ENCODE peak calls at places on chromosome 15, in four cellular contexts. P is HCT116, Y is SK-N-SH, W is GM12878. X is an unnamed sample.

GRCh38 chr15:82850242-82850591 is 40.8 kb downstream of the WHAMM start:
- DNase-seq in P (no peak), Y (peak), W (no peak), X (no peak)

GRCh38 chr15:41570764-41571163 is 11.8 kb downstream of the TYRO3 start:
- DNase-seq in P (no peak), Y (no peak), W (no peak), X (no peak)

GRCh38 chr15:63920504-63921178 is 86.9 kb upstream of the HERC1 start:
- DNase-seq in P (no peak), Y (no peak), W (no peak), X (no peak)

GRCh38 chr15:74409225-74409624 is 24.5 kb downstream of the SEMA7A start:
- DNase-seq in P (no peak), Y (no peak), W (no peak), X (no peak)

GRCh38 chr15:70492240-70493177 is 270.8 kb downstream of the UACA start:
- DNase-seq in P (no peak), Y (peak), W (no peak), X (no peak)

GRCh38 chr15:60328852-60329443 is 68.8 kb downstream of the ANXA2 start:
- DNase-seq in P (no peak), Y (peak), W (no peak), X (peak)

GRCh38 chr15:61629269-61629668 is 400.2 kb upstream of the RORA start:
- DNase-seq in P (no peak), Y (no peak), W (no peak), X (no peak)

GRCh38 chr15:60215225-60215963 is 182.4 kb downstream of the ANXA2 start:
- DNase-seq in P (no peak), Y (no peak), W (no peak), X (no peak)

GRCh38 chr15:70308011-70308761 is 210.5 kb upstream of the TLE3 start:
- DNase-seq in P (peak), Y (no peak), W (peak), X (no peak)

GRCh38 chr15:80984856-80985255 is 4.8 kb downstream of the MESD start:
- DNase-seq in P (no peak), Y (no peak), W (no peak), X (peak)

GRCh38 chr15:63909819-63910437 is 76.2 kb upstream of the HERC1 start:
- DNase-seq in P (no peak), Y (peak), W (no peak), X (no peak)

GRCh38 chr15:66134284-66134683 is 119.3 kb downstream of the MEGF11 start:
- DNase-seq in P (no peak), Y (no peak), W (no peak), X (no peak)
- TF ChIP-seq JUND in P (no peak), Y (no peak), W (no peak), X (no peak)

GRCh38 chr15:78850926-78851600 is 21.6 kb upstream of the MORF4L1 start:
- DNase-seq in P (no peak), Y (no peak), W (no peak), X (no peak)

GRCh38 chr15:78853500-78853899 is 19.2 kb upstream of the MORF4L1 start:
- DNase-seq in P (no peak), Y (no peak), W (no peak), X (no peak)

GRCh38 chr15:78859971-78860733 is 12.5 kb upstream of the MORF4L1 start:
- DNase-seq in P (peak), Y (peak), W (peak), X (peak)

GRCh38 chr15:78854973-78855372 is 17.7 kb upstream of the MORF4L1 start:
- DNase-seq in P (no peak), Y (no peak), W (no peak), X (no peak)

DNA sequence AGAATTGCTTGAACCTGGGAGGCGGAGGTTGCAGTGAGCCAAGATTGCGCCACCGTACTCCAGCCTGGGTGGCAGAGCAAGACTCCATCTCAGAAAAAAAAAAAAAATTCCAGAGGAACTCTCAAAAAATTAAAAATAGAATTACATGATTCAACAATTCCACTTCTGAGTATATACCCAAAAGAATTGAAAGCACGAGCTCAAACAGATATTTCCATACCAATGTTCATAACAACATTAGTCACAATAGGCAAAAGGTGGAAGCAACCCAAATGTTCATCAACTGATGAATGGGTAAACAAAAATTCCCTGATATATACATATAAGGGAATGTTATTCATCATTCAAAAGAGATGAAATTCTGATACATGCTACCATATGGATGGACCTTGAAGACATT is 16.9 kb upstream of the MORF4L1 start:
- DNase-seq in P (no peak), Y (no peak), W (no peak), X (no peak)
- TF ChIP-seq JUND in P (no peak), Y (no peak), W (no peak), X (no peak)

GRCh38 chr15:67004142-67004541 is 61.3 kb upstream of the SMAD3 start:
- DNase-seq in P (no peak), Y (no peak), W (peak), X (no peak)

GRCh38 chr15:67005294-67005996 is 60.0 kb upstream of the SMAD3 start:
- DNase-seq in P (no peak), Y (no peak), W (no peak), X (no peak)

GRCh38 chr15:67009576-67010569 is 55.5 kb upstream of the SMAD3 start:
- DNase-seq in P (no peak), Y (no peak), W (no peak), X (no peak)

GRCh38 chr15:67003586-67003985 is 61.8 kb upstream of the SMAD3 start:
- DNase-seq in P (no peak), Y (no peak), W (no peak), X (no peak)

GRCh38 chr15:67006089-67007065 is 59.0 kb upstream of the SMAD3 start:
- DNase-seq in P (no peak), Y (no peak), W (no peak), X (no peak)
- TF ChIP-seq JUND in P (no peak), Y (no peak), W (no peak), X (no peak)

DNA sequence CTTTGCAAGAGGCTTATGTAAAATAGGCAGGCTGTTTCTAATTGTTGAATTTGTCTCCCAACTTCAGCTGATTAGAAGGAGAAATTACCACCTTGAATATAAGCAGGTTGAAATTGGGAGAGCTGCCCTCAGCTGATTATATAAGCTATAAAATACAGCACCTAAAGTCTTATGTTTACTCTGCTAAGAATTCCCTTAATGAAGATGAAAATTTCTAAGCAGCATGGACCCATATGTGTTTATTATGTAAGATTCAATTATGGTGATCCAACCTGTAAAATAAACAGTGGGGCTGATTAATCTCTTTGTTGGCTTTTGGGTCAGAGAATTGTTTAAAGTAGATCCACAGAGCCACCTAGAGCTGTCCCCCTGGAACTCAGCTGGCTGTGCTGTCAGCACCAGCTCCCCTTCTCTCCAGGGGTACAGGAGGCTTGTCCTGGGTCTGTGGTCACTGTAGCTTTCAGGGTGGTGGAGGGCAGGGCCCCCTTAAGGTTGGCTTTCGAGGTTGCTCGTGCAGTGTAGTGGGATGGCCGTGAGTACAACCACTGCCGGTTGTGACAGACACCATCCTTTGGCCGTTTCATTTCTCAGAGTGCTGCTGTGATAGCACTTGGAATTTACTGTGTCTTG is 9.5 kb downstream of the SLCO3A1 start:
- DNase-seq in P (no peak), Y (no peak), W (no peak), X (no peak)
- TF ChIP-seq JUND in P (no peak), Y (no peak), W (no peak), X (no peak)

GRCh38 chr15:52291204-52291603 is 4.4 kb downstream of the MYO5C start:
- DNase-seq in P (no peak), Y (no peak), W (peak), X (no peak)

GRCh38 chr15:52295421-52295991 is at the start of gene MYO5C:
- DNase-seq in P (peak), Y (peak), W (no peak), X (peak)

GRCh38 chr15:52290800-52291199 is 4.8 kb downstream of the MYO5C start:
- DNase-seq in P (no peak), Y (no peak), W (no peak), X (no peak)

GRCh38 chr15:52292780-52293392 is 2.7 kb downstream of the MYO5C start:
- DNase-seq in P (no peak), Y (no peak), W (no peak), X (peak)

GRCh38 chr15:52294881-52295420 is 653 bp downstream of the MYO5C start:
- DNase-seq in P (no peak), Y (peak), W (no peak), X (no peak)
- TF ChIP-seq JUND in P (no peak), Y (no peak), W (no peak), X (no peak)

GRCh38 chr15:95129589-95129988 is 898.2 kb downstream of the MCTP2 start:
- DNase-seq in P (no peak), Y (no peak), W (no peak), X (no peak)
- TF ChIP-seq JUND in P (no peak), Y (no peak), W (no peak), X (no peak)